ENCODE peak calls at places on chromosomes 2 and 18, in eight cellular contexts. D is AG04450, S is GM20000, G is spleen, K is WTC11, Z is hepatocyte, F is breast epithelium, Y is AG10803. R is an unnamed sample.

GRCh38 chr2:15553519-15553918 is 7.6 kb downstream of the NBAS start:
- DNase-seq in S (no peak), D (no peak), K (no peak), F (no peak), Y (no peak), Z (no peak), G (no peak), R (no peak)

GRCh38 chr2:24452499-24452878 is 38.6 kb upstream of the NCOA1 start:
- DNase-seq in Y (peak), G (no peak), F (no peak), Z (no peak), K (no peak), D (no peak), S (no peak), R (no peak)

GRCh38 chr2:206160124-206160806 is 570 bp downstream of the EEF1B2 start:
- DNase-seq in F (no peak), G (peak), Z (peak), K (no peak), Y (peak), S (peak), D (no peak), R (no peak)

GRCh38 chr2:139605668-139606067 is 825.5 kb upstream of the NXPH2 start:
- DNase-seq in D (no peak), Z (no peak), K (no peak), F (no peak), S (no peak), G (no peak), Y (no peak), R (no peak)

GRCh38 chr2:197356136-197356535 is 45.6 kb upstream of the ANKRD44 start:
- DNase-seq in S (no peak), Z (no peak), D (no peak), K (no peak), Y (no peak), G (no peak), F (no peak), R (no peak)

GRCh38 chr2:96145028-96145939 is at the start of gene DUSP2:
- DNase-seq in Y (peak), Z (peak), F (peak), S (peak), D (no peak), G (peak), K (peak), R (peak)

GRCh38 chr2:144835634-144836351 is 315.9 kb upstream of the ZEB2 start:
- DNase-seq in K (no peak), D (no peak), S (no peak), G (no peak), Z (no peak), Y (peak), F (no peak), R (no peak)

GRCh38 chr2:163649080-163649479 is 86.7 kb downstream of the FIGN start:
- DNase-seq in Z (no peak), K (no peak), S (no peak), Y (no peak), D (no peak), F (no peak), G (no peak), R (no peak)

GRCh38 chr18:23380001-23380550 is 73.0 kb upstream of the RIOK3 start:
- DNase-seq in G (no peak), F (no peak), Z (no peak), S (no peak), D (no peak), Y (peak), K (no peak), R (peak)

GRCh38 chr18:12276736-12277554 is 22.8 kb downstream of the CIDEA start:
- DNase-seq in Y (no peak), K (no peak), G (no peak), F (no peak), Z (no peak), D (no peak), S (no peak), R (no peak)

GRCh38 chr18:12274793-12275192 is 20.6 kb downstream of the CIDEA start:
- DNase-seq in K (no peak), F (no peak), Z (no peak), S (no peak), Y (no peak), G (no peak), D (no peak), R (no peak)

GRCh38 chr18:12279781-12280531 is 25.8 kb downstream of the CIDEA start:
- DNase-seq in Y (no peak), G (no peak), S (no peak), D (no peak), Z (no peak), F (no peak), K (no peak), R (no peak)

GRCh38 chr18:12278765-12279682 is 24.9 kb downstream of the CIDEA start:
- DNase-seq in D (peak), G (no peak), K (peak), Y (peak), F (peak), Z (peak), S (no peak), R (peak)

DNA sequence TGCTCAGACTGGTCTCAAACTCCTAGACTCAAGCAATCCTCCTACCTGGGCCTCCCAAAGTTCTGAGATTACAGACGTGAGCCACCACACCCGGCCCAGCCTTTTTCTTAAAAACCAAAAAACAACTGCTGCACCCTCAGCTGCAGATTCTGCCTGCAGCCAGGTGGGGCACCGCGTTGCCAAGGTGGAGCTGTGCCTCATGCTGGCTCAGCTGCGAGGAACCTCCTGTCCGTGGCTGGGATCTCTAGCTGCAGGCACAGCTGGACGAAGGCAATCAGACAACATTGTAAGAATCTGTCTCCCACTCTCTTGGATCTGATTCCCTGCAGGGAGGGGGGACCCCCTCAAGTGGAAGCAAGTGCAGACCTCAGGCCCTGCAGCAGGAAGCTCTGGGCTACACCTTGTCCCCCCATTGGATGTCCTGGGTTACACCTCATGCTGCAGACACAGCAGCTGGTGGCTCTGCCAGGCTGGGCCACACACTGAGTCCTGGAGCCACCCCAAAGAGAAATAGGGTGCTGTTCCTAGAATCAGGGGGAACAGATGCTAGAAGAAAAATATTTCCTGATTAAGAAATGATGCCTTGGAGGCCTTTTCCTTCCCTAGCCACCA is 24.1 kb downstream of the CIDEA start:
- DNase-seq in G (no peak), D (no peak), S (no peak), Z (no peak), F (peak), K (peak), Y (no peak), R (no peak)
- TF ChIP-seq CTCF in G (no peak), D (peak), S (no peak), Z (no peak), F (no peak), K (no peak), Y (no peak), R (no peak)

GRCh38 chr18:5851998-5852397 is 43.3 kb downstream of the TMEM200C start:
- DNase-seq in F (no peak), Z (no peak), D (no peak), K (no peak), G (no peak), S (no peak), Y (no peak), R (no peak)
- TF ChIP-seq CTCF in F (no peak), Z (peak), D (peak), K (no peak), G (no peak), S (no peak), Y (peak), R (no peak)

DNA sequence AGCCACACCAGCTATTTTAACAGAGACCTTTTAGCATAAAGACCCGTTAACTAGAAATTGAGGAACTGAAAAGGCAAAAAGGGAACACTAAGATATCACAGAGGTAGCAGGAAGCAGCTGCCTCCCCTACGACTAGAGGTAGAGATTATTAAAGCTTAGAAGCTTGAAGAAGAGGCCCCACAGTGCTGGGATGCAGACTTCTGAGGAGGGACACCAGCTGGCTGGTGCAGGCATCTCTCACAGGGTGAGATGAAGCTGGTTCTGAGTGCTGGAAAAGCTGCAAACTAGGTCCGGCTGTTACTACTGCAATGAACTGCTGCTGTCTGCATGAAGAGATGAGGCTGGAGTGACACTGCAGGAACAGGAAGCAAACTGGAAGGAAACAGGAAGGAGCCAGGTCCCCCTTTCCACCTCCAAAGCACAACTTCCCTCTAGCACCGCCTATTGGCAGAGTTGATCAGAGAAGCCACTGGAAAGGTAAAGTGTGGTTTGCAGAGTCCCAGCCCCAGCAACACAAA is 61.2 kb upstream of the MRPS9 start:
- DNase-seq in D (no peak), Z (no peak), K (peak), F (no peak), G (peak), S (peak), Y (no peak), R (no peak)
- TF ChIP-seq CTCF in D (no peak), Z (no peak), K (peak), F (no peak), G (peak), S (peak), Y (no peak), R (no peak)

DNA sequence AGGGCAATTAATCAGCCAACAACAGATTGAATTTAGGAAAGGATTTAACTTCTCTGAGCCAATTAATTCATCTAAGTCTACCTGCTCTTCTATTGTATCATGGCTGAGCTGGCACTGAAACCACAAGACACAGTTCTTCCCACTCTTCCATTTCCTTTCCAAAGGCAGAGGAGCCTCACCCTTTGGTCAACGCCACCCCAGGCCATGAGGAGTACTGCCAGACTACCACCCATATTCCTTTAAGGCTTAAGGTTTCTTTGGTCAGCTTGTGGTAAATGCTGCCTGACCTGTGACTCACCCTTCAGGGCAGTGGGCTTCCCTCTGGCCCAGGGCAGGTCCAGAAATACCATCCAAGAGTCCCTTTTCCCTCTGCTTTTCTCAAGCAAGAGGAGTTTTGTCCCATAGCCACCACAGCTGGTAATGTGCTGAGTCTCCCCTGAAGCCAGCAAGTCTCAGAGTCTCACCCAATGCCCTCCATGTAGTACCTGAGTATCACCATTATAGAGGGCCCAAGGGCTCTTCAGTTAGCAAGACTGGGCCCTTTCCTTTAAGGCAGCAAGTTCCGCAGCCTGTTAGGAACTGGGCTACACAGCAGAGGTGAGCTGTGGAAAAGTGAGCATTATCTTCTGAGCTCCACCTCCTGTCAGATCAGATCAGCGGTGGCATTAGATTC is 900.5 kb upstream of the CRIM1 start:
- DNase-seq in S (no peak), F (no peak), Z (no peak), G (no peak), Y (no peak), D (no peak), K (peak), R (no peak)
- TF ChIP-seq CTCF in S (peak), F (no peak), Z (no peak), G (no peak), Y (no peak), D (no peak), K (no peak), R (no peak)

GRCh38 chr2:241211276-241211675 is 22.8 kb downstream of the ANO7 start:
- DNase-seq in F (no peak), D (no peak), Z (no peak), G (no peak), K (no peak), Y (no peak), S (no peak), R (no peak)
- TF ChIP-seq CTCF in F (no peak), D (no peak), Z (no peak), G (no peak), K (no peak), Y (no peak), S (no peak), R (no peak)

DNA sequence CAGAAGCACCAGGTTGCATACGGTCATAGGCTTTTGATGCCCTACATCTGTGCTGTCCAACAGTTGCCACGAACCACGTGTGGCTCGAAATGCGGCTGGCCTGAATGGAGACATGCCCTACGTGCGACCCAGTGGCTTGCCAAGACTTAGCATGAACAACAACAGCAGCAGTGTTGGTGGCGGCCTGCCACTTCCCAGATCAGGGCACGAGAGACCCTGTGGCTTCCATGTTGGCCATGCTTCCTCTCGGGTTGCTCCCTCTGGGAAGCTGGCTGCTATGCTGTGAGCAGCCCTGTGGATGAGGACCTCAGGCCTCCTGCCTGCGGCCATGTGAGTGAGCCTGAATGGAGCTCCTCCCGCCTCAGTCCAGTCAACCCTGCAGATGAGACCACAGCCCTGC is 212.3 kb downstream of the HDAC4 start:
- DNase-seq in D (no peak), G (peak), F (no peak), Y (no peak), S (no peak), K (no peak), Z (no peak), R (peak)
- TF ChIP-seq CTCF in D (no peak), G (no peak), F (no peak), Y (no peak), S (no peak), K (no peak), Z (no peak), R (no peak)

GRCh38 chr18:55195863-55196262 is 236.6 kb upstream of the CCDC68 start:
- DNase-seq in K (no peak), S (no peak), F (no peak), Y (no peak), Z (no peak), D (no peak), G (no peak), R (no peak)
- TF ChIP-seq CTCF in K (no peak), S (no peak), F (no peak), Y (no peak), Z (no peak), D (no peak), G (no peak), R (no peak)